ENCODE peak calls at places on chromosomes 12 and 14, in six cellular contexts. D is GM23338, A is H7, G is neural progenitor cell, T is ascending aorta, I is bronchial epithelial cell. L is an unnamed sample.

GRCh38 chr12:111412007-111412829 is 6.5 kb downstream of the SH2B3 start:
- DNase-seq in A (peak), T (no peak), I (no peak), D (peak), G (peak), L (peak)

GRCh38 chr12:110001596-110001995 is 2.4 kb downstream of the ANKRD13A start:
- DNase-seq in D (no peak), T (no peak), I (peak), G (no peak), A (no peak), L (no peak)

GRCh38 chr14:97977711-97978261 is 1180.6 kb downstream of the VRK1 start:
- DNase-seq in A (peak), D (no peak), I (peak), T (peak), G (no peak), L (no peak)

GRCh38 chr14:100872641-100873071 is 30.9 kb downstream of the RTL1 start:
- DNase-seq in A (no peak), T (no peak), I (no peak), G (no peak), D (no peak), L (no peak)

GRCh38 chr12:64221656-64222010 is 463 bp downstream of the KICS2 start:
- DNase-seq in A (peak), G (peak), D (peak), I (peak), T (peak), L (peak)

GRCh38 chr12:15956010-15956409 is 44.9 kb downstream of the DERA start:
- DNase-seq in I (peak), G (no peak), T (no peak), D (no peak), A (no peak), L (no peak)

GRCh38 chr12:119334459-119335170 is at the start of gene CCDC60:
- DNase-seq in A (peak), G (peak), T (no peak), D (peak), I (peak), L (no peak)

GRCh38 chr14:98994571-98994970 is 277.4 kb downstream of the BCL11B start:
- DNase-seq in T (no peak), I (no peak), D (no peak), G (no peak), A (no peak), L (no peak)

GRCh38 chr12:78118036-78118435 is 287.3 kb downstream of the NAV3 start:
- DNase-seq in G (peak), D (peak), T (no peak), I (no peak), A (peak), L (peak)

GRCh38 chr12:95815635-95816212 is 25.2 kb upstream of the NTN4 start:
- DNase-seq in G (no peak), T (no peak), I (peak), A (peak), D (peak), L (peak)

GRCh38 chr12:69897744-69898143 is 72.7 kb downstream of the MYRFL start:
- DNase-seq in T (no peak), A (peak), D (peak), G (no peak), I (peak), L (peak)

GRCh38 chr12:104177663-104178501 is 37.7 kb upstream of the TXNRD1 start:
- DNase-seq in D (no peak), A (no peak), G (no peak), T (peak), I (peak), L (peak)

GRCh38 chr14:105280525-105280924 is 20.3 kb downstream of the BRF1 start:
- DNase-seq in A (peak), D (no peak), G (no peak), I (no peak), T (no peak), L (no peak)

GRCh38 chr12:121668750-121669524 is 517 bp downstream of the MORN3 start:
- DNase-seq in A (peak), T (no peak), I (no peak), D (peak), G (peak), L (peak)

GRCh38 chr12:6306151-6306550 is 4.3 kb upstream of the PLEKHG6 start:
- DNase-seq in G (no peak), D (no peak), I (no peak), T (no peak), A (peak), L (no peak)

GRCh38 chr14:74655597-74656389 is 43.8 kb upstream of the LTBP2 start:
- DNase-seq in G (no peak), T (no peak), A (no peak), I (peak), D (no peak), L (peak)

GRCh38 chr12:127169321-127170270 is 1097.4 kb upstream of the TMEM132C start:
- DNase-seq in I (no peak), A (no peak), D (no peak), T (no peak), G (no peak), L (no peak)

GRCh38 chr12:25436206-25436912 is 116.7 kb downstream of the LMNTD1 start:
- DNase-seq in A (peak), D (peak), T (no peak), I (peak), G (peak), L (peak)

GRCh38 chr14:71933026-71933587 is 878 bp downstream of the RGS6 start:
- DNase-seq in A (peak), T (no peak), G (peak), D (peak), I (peak), L (peak)

GRCh38 chr12:129873458-129873857 is 30.4 kb downstream of the TMEM132D start:
- DNase-seq in A (no peak), I (no peak), D (no peak), T (no peak), G (peak), L (peak)

GRCh38 chr12:93020998-93021597 is 92.0 kb upstream of the EEA1 start:
- DNase-seq in A (no peak), I (no peak), D (no peak), T (no peak), G (no peak), L (no peak)

GRCh38 chr12:102478416-102479098 is 1.8 kb downstream of the IGF1 start:
- DNase-seq in G (peak), A (peak), I (peak), T (no peak), D (peak), L (no peak)

GRCh38 chr14:72512925-72513324 is 381.0 kb downstream of the DPF3 start:
- DNase-seq in G (no peak), T (no peak), D (no peak), A (no peak), I (no peak), L (no peak)

GRCh38 chr12:48201091-48201490 is 2.0 kb downstream of the OR10AD1 start:
- DNase-seq in T (no peak), G (no peak), D (no peak), A (no peak), I (no peak), L (no peak)
- H3K4me3 ChIP-seq in T (no peak), G (no peak), D (no peak), A (no peak), I (no peak), L (no peak)

GRCh38 chr14:63205281-63205575 is 985 bp downstream of the RHOJ start:
- DNase-seq in A (no peak), I (no peak), G (no peak), T (no peak), D (no peak), L (peak)
- H3K4me3 ChIP-seq in A (no peak), I (no peak), G (no peak), T (peak), D (no peak), L (peak)

DNA sequence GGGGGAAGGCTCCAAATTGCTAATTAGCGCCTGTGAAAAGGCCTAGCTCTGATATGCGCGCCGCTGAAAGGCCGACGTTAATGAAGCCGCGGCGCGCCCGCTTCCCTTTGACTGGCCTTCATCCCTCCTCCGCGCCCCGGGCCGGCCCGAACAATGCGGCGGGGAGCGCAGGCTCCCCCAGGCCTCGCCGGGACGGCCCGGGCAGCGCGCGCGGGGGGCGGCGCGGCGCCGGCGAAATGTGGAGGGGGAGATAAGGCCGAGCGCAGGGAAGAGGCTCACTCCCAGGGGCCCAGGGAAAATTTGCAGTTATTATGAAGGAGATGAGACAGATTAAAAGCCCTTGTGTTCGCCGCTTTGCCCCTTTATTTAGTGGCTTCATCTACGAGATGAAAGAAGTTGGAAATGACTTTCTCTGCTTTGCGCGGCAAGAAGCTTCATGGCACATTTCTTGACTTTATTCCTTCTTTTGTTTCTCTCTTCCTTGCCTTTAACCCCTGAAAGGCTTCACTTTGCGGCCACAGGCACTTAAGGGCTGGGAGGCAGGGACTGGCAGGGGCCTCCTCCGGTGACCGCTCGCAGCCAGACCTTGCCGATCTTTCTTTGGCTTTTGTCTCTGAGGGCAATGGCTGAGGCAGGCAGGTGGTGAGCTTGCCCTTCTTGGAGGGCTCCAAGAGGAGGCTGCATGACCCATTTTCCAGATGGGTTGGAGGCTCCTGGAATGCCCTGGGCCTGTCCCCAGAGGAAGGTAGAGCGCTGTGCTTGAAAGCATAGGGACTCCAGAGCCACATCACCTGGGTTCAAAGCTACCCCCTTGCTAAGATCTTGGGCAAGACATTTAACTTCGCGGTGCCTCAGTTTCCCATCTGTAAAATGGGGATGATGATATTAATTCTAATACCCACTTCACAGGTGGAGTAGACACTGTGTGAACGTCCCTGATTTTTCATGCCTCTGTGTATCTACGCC is 12.7 kb upstream of the GPATCH2L start:
- DNase-seq in G (peak), T (no peak), I (no peak), D (peak), A (peak), L (no peak)
- H3K4me3 ChIP-seq in G (peak), T (peak), I (no peak), D (peak), A (peak), L (peak)

GRCh38 chr12:46364777-46365580 is 7.6 kb downstream of the SLC38A2 start:
- DNase-seq in I (peak), A (no peak), D (no peak), T (no peak), G (no peak), L (peak)

GRCh38 chr12:46367351-46368029 is 5.1 kb downstream of the SLC38A2 start:
- DNase-seq in G (no peak), D (no peak), A (no peak), I (peak), T (no peak), L (peak)

GRCh38 chr12:46368138-46368537 is 4.4 kb downstream of the SLC38A2 start:
- DNase-seq in D (no peak), T (no peak), G (no peak), I (no peak), A (no peak), L (peak)

GRCh38 chr12:46365951-46366379 is 6.6 kb downstream of the SLC38A2 start:
- DNase-seq in A (no peak), D (no peak), T (no peak), G (no peak), I (peak), L (peak)

DNA sequence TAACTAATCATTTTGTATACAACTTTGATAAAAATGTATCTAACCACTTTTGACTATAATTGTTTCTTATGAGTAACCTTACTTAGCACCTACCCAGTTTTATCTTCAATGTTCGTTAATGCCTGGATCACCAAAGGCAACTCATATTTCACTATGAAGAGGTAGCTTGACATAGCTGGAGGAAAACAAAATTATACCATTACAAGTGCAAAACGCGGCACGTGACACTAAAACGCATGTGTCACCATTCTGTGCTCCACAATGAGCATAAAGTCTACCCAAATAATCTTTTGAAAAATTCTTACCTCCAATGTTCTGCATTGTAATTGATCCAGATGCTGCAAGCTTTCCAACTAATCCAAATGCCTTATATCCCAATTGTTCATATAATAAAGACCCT is 5.8 kb downstream of the SLC38A2 start:
- DNase-seq in A (no peak), I (no peak), G (no peak), D (no peak), T (no peak), L (peak)
- H3K4me3 ChIP-seq in A (no peak), I (no peak), G (no peak), D (no peak), T (peak), L (peak)

GRCh38 chr12:22333751-22334695 is 484 bp downstream of the ST8SIA1 start:
- DNase-seq in T (no peak), A (peak), D (peak), G (peak), I (no peak), L (no peak)
- H3K4me3 ChIP-seq in T (peak), A (peak), D (peak), G (peak), I (peak), L (peak)

GRCh38 chr14:102185360-102185759 is 45.7 kb downstream of the WDR20 start:
- DNase-seq in A (no peak), T (no peak), I (peak), G (no peak), D (no peak), L (no peak)

GRCh38 chr14:102187044-102187443 is 47.3 kb downstream of the WDR20 start:
- DNase-seq in I (peak), A (no peak), G (no peak), D (no peak), T (no peak), L (peak)

GRCh38 chr14:102182901-102183619 is 43.4 kb downstream of the WDR20 start:
- DNase-seq in I (no peak), T (no peak), D (no peak), G (no peak), A (no peak), L (peak)

GRCh38 chr14:102183922-102184677 is 44.4 kb downstream of the WDR20 start:
- DNase-seq in A (peak), I (no peak), G (peak), T (no peak), D (no peak), L (no peak)

GRCh38 chr14:102184678-102185040 is 45.0 kb downstream of the WDR20 start:
- DNase-seq in G (peak), D (peak), I (no peak), A (peak), T (no peak), L (no peak)
- H3K4me3 ChIP-seq in G (no peak), D (no peak), I (no peak), A (no peak), T (no peak), L (no peak)

DNA sequence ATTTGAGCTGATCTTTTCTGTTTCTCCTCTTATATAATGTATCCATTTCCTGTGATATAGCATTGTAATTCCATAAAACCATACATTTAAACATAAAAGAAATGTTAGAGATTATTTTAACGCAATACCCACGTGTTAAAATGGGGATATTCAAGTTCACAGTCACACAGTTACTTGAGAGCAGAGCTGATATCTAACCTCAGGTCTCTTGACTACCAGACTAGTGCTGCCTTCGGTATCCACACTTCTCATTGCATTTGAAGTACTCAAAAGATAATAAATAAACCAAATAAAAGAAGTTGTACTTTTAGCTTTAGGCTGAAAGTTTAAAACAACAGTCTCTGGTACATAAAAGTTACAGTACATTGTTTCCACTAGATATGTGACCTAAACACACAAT is 2.9 kb downstream of the CLECL1 start:
- DNase-seq in T (no peak), D (no peak), I (no peak), G (no peak), A (no peak), L (no peak)
- H3K4me3 ChIP-seq in T (no peak), D (no peak), I (no peak), G (no peak), A (no peak), L (no peak)

GRCh38 chr12:27277846-27278260 is 33.8 kb downstream of the STK38L start:
- DNase-seq in G (no peak), A (no peak), I (peak), T (no peak), D (peak), L (peak)
- H3K4me3 ChIP-seq in G (no peak), A (no peak), I (no peak), T (peak), D (no peak), L (no peak)

GRCh38 chr14:50985816-50986396 is 41.6 kb upstream of the PYGL start:
- DNase-seq in G (peak), A (peak), D (peak), T (no peak), I (no peak), L (no peak)
- H3K4me3 ChIP-seq in G (no peak), A (no peak), D (peak), T (no peak), I (no peak), L (no peak)

L was measured in choroid plexus epithelial cell.